ENCODE peak calls at places on chromosome 6, in six cellular contexts. One of them, this sample, is unnamed.

GRCh38 chr6:26031595-26032386 is 55.4 kb upstream of the HFE start:
- DNase-seq in neural crest cell: peak
- DNase-seq in neural progenitor cell: peak
- DNase-seq in iris pigment epithelial cell: peak
- DNase-seq in LNCaP clone FGC: peak
- DNase-seq in endothelial cell: peak
- DNase-seq in this sample: peak

GRCh38 chr6:52553158-52553557 is 23.7 kb downstream of the TRAM2 start:
- DNase-seq in neural crest cell: no peak
- DNase-seq in neural progenitor cell: no peak
- DNase-seq in iris pigment epithelial cell: no peak
- DNase-seq in LNCaP clone FGC: no peak
- DNase-seq in endothelial cell: no peak
- DNase-seq in this sample: peak

GRCh38 chr6:153140299-153140698 is 9.2 kb upstream of the RGS17 start:
- DNase-seq in neural crest cell: no peak
- DNase-seq in neural progenitor cell: no peak
- DNase-seq in iris pigment epithelial cell: no peak
- DNase-seq in LNCaP clone FGC: no peak
- DNase-seq in endothelial cell: no peak
- DNase-seq in this sample: peak

GRCh38 chr6:141041596-141042087 is 1091.1 kb upstream of the GJE1 start:
- DNase-seq in neural crest cell: no peak
- DNase-seq in neural progenitor cell: no peak
- DNase-seq in iris pigment epithelial cell: no peak
- DNase-seq in LNCaP clone FGC: no peak
- DNase-seq in endothelial cell: no peak
- DNase-seq in this sample: no peak

GRCh38 chr6:44002071-44002590 is 125.1 kb downstream of the MRPL14 start:
- DNase-seq in neural crest cell: no peak
- DNase-seq in neural progenitor cell: peak
- DNase-seq in iris pigment epithelial cell: no peak
- DNase-seq in LNCaP clone FGC: no peak
- DNase-seq in endothelial cell: peak
- DNase-seq in this sample: peak

GRCh38 chr6:75381878-75382633 is 97.5 kb upstream of the TMEM30A start:
- DNase-seq in neural crest cell: no peak
- DNase-seq in neural progenitor cell: no peak
- DNase-seq in iris pigment epithelial cell: peak
- DNase-seq in LNCaP clone FGC: no peak
- DNase-seq in endothelial cell: no peak
- DNase-seq in this sample: no peak

GRCh38 chr6:31769684-31770371 is 7.3 kb downstream of the VWA7 start:
- DNase-seq in neural crest cell: peak
- DNase-seq in neural progenitor cell: peak
- DNase-seq in iris pigment epithelial cell: peak
- DNase-seq in LNCaP clone FGC: no peak
- DNase-seq in endothelial cell: peak
- DNase-seq in this sample: peak

GRCh38 chr6:148969679-148970078 is 222.8 kb downstream of the UST start:
- DNase-seq in neural crest cell: no peak
- DNase-seq in neural progenitor cell: peak
- DNase-seq in iris pigment epithelial cell: peak
- DNase-seq in LNCaP clone FGC: no peak
- DNase-seq in endothelial cell: no peak
- DNase-seq in this sample: no peak

GRCh38 chr6:158818580-158819212 is 472 bp downstream of the EZR start:
- DNase-seq in neural crest cell: peak
- DNase-seq in neural progenitor cell: peak
- DNase-seq in iris pigment epithelial cell: peak
- DNase-seq in LNCaP clone FGC: no peak
- DNase-seq in endothelial cell: peak
- DNase-seq in this sample: peak

GRCh38 chr6:13724174-13724573 is 12.5 kb upstream of the RANBP9 start:
- DNase-seq in neural crest cell: no peak
- DNase-seq in neural progenitor cell: no peak
- DNase-seq in iris pigment epithelial cell: no peak
- DNase-seq in LNCaP clone FGC: no peak
- DNase-seq in endothelial cell: no peak
- DNase-seq in this sample: no peak

GRCh38 chr6:71913431-71913830 is 27.1 kb downstream of the RIMS1 start:
- DNase-seq in neural crest cell: no peak
- DNase-seq in neural progenitor cell: peak
- DNase-seq in iris pigment epithelial cell: no peak
- DNase-seq in LNCaP clone FGC: no peak
- DNase-seq in endothelial cell: no peak
- DNase-seq in this sample: no peak

GRCh38 chr6:28458577-28458976 is 15.3 kb upstream of the ZSCAN23 start:
- DNase-seq in neural crest cell: no peak
- DNase-seq in neural progenitor cell: no peak
- DNase-seq in iris pigment epithelial cell: no peak
- DNase-seq in LNCaP clone FGC: peak
- DNase-seq in endothelial cell: no peak
- DNase-seq in this sample: no peak

GRCh38 chr6:11120273-11121005 is 8.9 kb upstream of the ERVFRD-1 start:
- DNase-seq in neural crest cell: no peak
- DNase-seq in neural progenitor cell: no peak
- DNase-seq in iris pigment epithelial cell: peak
- DNase-seq in LNCaP clone FGC: peak
- DNase-seq in endothelial cell: no peak
- DNase-seq in this sample: no peak

GRCh38 chr6:11653028-11653583 is 115.6 kb downstream of the TMEM170B start:
- DNase-seq in neural crest cell: peak
- DNase-seq in neural progenitor cell: no peak
- DNase-seq in iris pigment epithelial cell: peak
- DNase-seq in LNCaP clone FGC: no peak
- DNase-seq in endothelial cell: peak
- DNase-seq in this sample: no peak

GRCh38 chr6:154510144-154510905 is at the start of gene CNKSR3:
- DNase-seq in neural crest cell: peak
- DNase-seq in neural progenitor cell: peak
- DNase-seq in iris pigment epithelial cell: peak
- DNase-seq in LNCaP clone FGC: peak
- DNase-seq in endothelial cell: peak
- DNase-seq in this sample: peak

GRCh38 chr6:111030008-111031006 is 48.5 kb downstream of the RPF2 start:
- DNase-seq in neural crest cell: no peak
- DNase-seq in neural progenitor cell: no peak
- DNase-seq in iris pigment epithelial cell: peak
- DNase-seq in LNCaP clone FGC: no peak
- DNase-seq in endothelial cell: no peak
- DNase-seq in this sample: peak

GRCh38 chr6:35798706-35799105 is 1.6 kb upstream of the CLPS start:
- DNase-seq in neural crest cell: no peak
- DNase-seq in neural progenitor cell: no peak
- DNase-seq in iris pigment epithelial cell: no peak
- DNase-seq in LNCaP clone FGC: no peak
- DNase-seq in endothelial cell: no peak
- DNase-seq in this sample: no peak

GRCh38 chr6:28838289-28838633 is 85.5 kb downstream of the TRIM27 start:
- DNase-seq in neural crest cell: peak
- DNase-seq in neural progenitor cell: peak
- DNase-seq in iris pigment epithelial cell: peak
- DNase-seq in LNCaP clone FGC: peak
- DNase-seq in endothelial cell: peak
- DNase-seq in this sample: peak